ENCODE peak calls at places on chromosomes 2 and 18, in seven cellular contexts. B, P, A, V, Y, J and T are unnamed samples.

GRCh38 chr2:168058675-168059074 is 188.7 kb downstream of the STK39 start:
- DNase-seq in P (no peak), J (no peak), V (no peak), A (no peak), Y (no peak), B (no peak), T (no peak)

GRCh38 chr2:70596739-70597138 is 43.1 kb upstream of the TGFA start:
- DNase-seq in V (peak), P (no peak), B (no peak), J (no peak), Y (no peak), A (no peak), T (no peak)

GRCh38 chr2:171703574-171704347 is 16.5 kb downstream of the DYNC1I2 start:
- DNase-seq in B (no peak), Y (no peak), P (peak), V (peak), J (no peak), A (no peak), T (peak)

GRCh38 chr2:240557808-240558207 is at the start of gene ANKMY1:
- DNase-seq in P (no peak), Y (peak), V (peak), A (peak), J (peak), B (no peak), T (peak)

GRCh38 chr2:205682239-205683021 is at the start of gene NRP2:
- DNase-seq in J (no peak), B (no peak), A (peak), Y (peak), P (peak), V (peak), T (peak)

GRCh38 chr18:7812431-7813063 is 245.4 kb downstream of the PTPRM start:
- DNase-seq in J (no peak), B (no peak), A (no peak), P (no peak), V (peak), Y (no peak), T (no peak)

GRCh38 chr2:101252408-101253012 is at the start of gene CNOT11:
- DNase-seq in A (peak), B (peak), P (peak), J (peak), Y (peak), V (peak), T (peak)

GRCh38 chr2:98234763-98235162 is 111.5 kb upstream of the CNGA3 start:
- DNase-seq in B (no peak), P (no peak), J (no peak), Y (no peak), V (no peak), A (no peak), T (no peak)

GRCh38 chr2:54613794-54614257 is 109.6 kb upstream of the EML6 start:
- DNase-seq in Y (no peak), V (peak), P (no peak), B (no peak), J (no peak), A (no peak), T (no peak)

GRCh38 chr18:21598726-21599584 is 1.5 kb downstream of the ESCO1 start:
- DNase-seq in B (no peak), A (no peak), V (no peak), J (no peak), P (peak), Y (no peak), T (peak)

GRCh38 chr2:30165050-30165520 is 18.3 kb downstream of the YPEL5 start:
- DNase-seq in V (peak), A (peak), Y (peak), B (peak), J (peak), P (peak), T (peak)

GRCh38 chr2:188623995-188624643 is 332.4 kb downstream of the GULP1 start:
- DNase-seq in J (no peak), B (no peak), V (peak), A (no peak), Y (no peak), P (no peak), T (peak)

GRCh38 chr2:95799490-95799889 is 192.1 kb downstream of the ANKRD36C start:
- DNase-seq in Y (no peak), P (no peak), B (no peak), A (no peak), J (no peak), V (no peak), T (no peak)

GRCh38 chr2:234308073-234308813 is 188.6 kb downstream of the ARL4C start:
- DNase-seq in A (no peak), J (no peak), Y (no peak), P (no peak), B (no peak), V (no peak), T (no peak)

GRCh38 chr2:239168575-239168974 is 232.2 kb downstream of the HDAC4 start:
- DNase-seq in P (no peak), V (no peak), J (no peak), B (no peak), Y (no peak), A (no peak), T (no peak)